ENCODE peak calls at places on chromosome 10, in four cellular contexts. One of them, this sample, is unnamed.

GRCh38 chr10:32139223-32140073 is 83.2 kb upstream of the KIF5B start:
- DNase-seq in EL: peak; percentile 95
- DNase-seq in naive thymus-derived CD4-positive, alpha-beta T cell: no peak
- DNase-seq in mammary epithelial cell: peak; percentile 94
- DNase-seq in this sample: peak; percentile 97

GRCh38 chr10:60757422-60757895 is 20.8 kb upstream of the CDK1 start:
- DNase-seq in EL: peak; percentile 26
- DNase-seq in mammary epithelial cell: no peak
- DNase-seq in naive thymus-derived CD4-positive, alpha-beta T cell: no peak
- DNase-seq in this sample: no peak

GRCh38 chr10:59812541-59813122 is 59.4 kb upstream of the MRLN start:
- DNase-seq in naive thymus-derived CD4-positive, alpha-beta T cell: no peak
- DNase-seq in mammary epithelial cell: no peak
- DNase-seq in EL: no peak
- DNase-seq in this sample: no peak

GRCh38 chr10:24901686-24902399 is 50.6 kb downstream of the PRTFDC1 start:
- DNase-seq in naive thymus-derived CD4-positive, alpha-beta T cell: no peak
- DNase-seq in mammary epithelial cell: peak; percentile 93
- DNase-seq in EL: peak; percentile 94
- DNase-seq in this sample: peak; percentile 96

GRCh38 chr10:6046458-6047325 is 15.5 kb downstream of the IL2RA start:
- DNase-seq in EL: no peak
- DNase-seq in mammary epithelial cell: no peak
- DNase-seq in naive thymus-derived CD4-positive, alpha-beta T cell: no peak
- DNase-seq in this sample: no peak

GRCh38 chr10:2119316-2119715 is 382.0 kb upstream of the ADARB2 start:
- DNase-seq in EL: no peak
- DNase-seq in mammary epithelial cell: peak; percentile 93
- DNase-seq in naive thymus-derived CD4-positive, alpha-beta T cell: no peak
- DNase-seq in this sample: peak; percentile 52

GRCh38 chr10:43881657-43882056 is 233.0 kb upstream of the ZNF32 start:
- DNase-seq in EL: no peak
- DNase-seq in mammary epithelial cell: no peak
- DNase-seq in naive thymus-derived CD4-positive, alpha-beta T cell: no peak
- DNase-seq in this sample: no peak

GRCh38 chr10:20841419-20841818 is 55.7 kb downstream of the NEBL start:
- DNase-seq in naive thymus-derived CD4-positive, alpha-beta T cell: no peak
- DNase-seq in mammary epithelial cell: no peak
- DNase-seq in EL: no peak
- DNase-seq in this sample: no peak

This sample was measured in astrocyte of the spinal cord.